ENCODE peak calls at places on chromosome 2, in five cellular contexts. K is non-pigmented ciliary epithelial cell, P is GF-D8, A is WERI-Rb-1, N is gastrocnemius medialis. Y is an unnamed sample.

GRCh38 chr2:240452471-240453256 is 17.2 kb downstream of the GPC1 start:
- DNase-seq in K (no peak), P (no peak), A (peak; percentile 86), N (peak; percentile 50), Y (peak; percentile 41)

GRCh38 chr2:217951521-217952247 is 51.1 kb downstream of the TNS1 start:
- DNase-seq in K (no peak), P (no peak), A (no peak), N (no peak), Y (no peak)

GRCh38 chr2:190532581-190532980 is 1.9 kb downstream of the NEMP2 start:
- DNase-seq in K (no peak), P (peak; percentile 12), A (no peak), N (no peak), Y (no peak)

GRCh38 chr2:227198866-227199265 is 34.4 kb downstream of the COL4A3 start:
- DNase-seq in K (no peak), P (no peak), A (peak; percentile 62), N (no peak), Y (no peak)

GRCh38 chr2:231017250-231017636 is 20.1 kb upstream of the C2orf72 start:
- DNase-seq in K (no peak), P (no peak), A (no peak), N (no peak), Y (no peak)

GRCh38 chr2:227118353-227118752 is 45.7 kb downstream of the COL4A4 start:
- DNase-seq in K (no peak), P (no peak), A (no peak), N (no peak), Y (no peak)

GRCh38 chr2:172962824-172963223 is 112.8 kb upstream of the MAP3K20 start:
- DNase-seq in K (no peak), P (peak; percentile 7), A (no peak), N (no peak), Y (no peak)

GRCh38 chr2:19408592-19408991 is 50.2 kb upstream of the OSR1 start:
- DNase-seq in K (no peak), P (no peak), A (no peak), N (no peak), Y (peak; percentile 24)

GRCh38 chr2:105187531-105187930 is 54.0 kb upstream of the GPR45 start:
- DNase-seq in K (no peak), P (no peak), A (no peak), N (no peak), Y (no peak)

GRCh38 chr2:203407496-203407895 is 79.3 kb downstream of the ABI2 start:
- DNase-seq in K (no peak), P (no peak), A (no peak), N (no peak), Y (no peak)

Y was measured in HepG2.